ENCODE peak calls at places on chromosomes 7 and 10, in four cellular contexts. L is kidney glomerular epithelial cell, A is DND-41, K is MV-4-11. B is an unnamed sample.

GRCh38 chr7:157682064-157682945 is 345.5 kb downstream of the DNAJB6 start:
- DNase-seq in A (peak), K (no peak), L (no peak), B (no peak)

GRCh38 chr10:15745748-15746147 is 26.0 kb upstream of the ITGA8 start:
- DNase-seq in A (no peak), K (no peak), L (no peak), B (no peak)

GRCh38 chr7:150430465-150431085 is 19.9 kb upstream of the GIMAP8 start:
- DNase-seq in L (no peak), A (peak), K (no peak), B (no peak)

GRCh38 chr7:43758861-43759683 is 592 bp downstream of the BLVRA start:
- DNase-seq in A (peak), L (no peak), K (no peak), B (no peak)

GRCh38 chr10:13792011-13792410 is 205.2 kb downstream of the PRPF18 start:
- DNase-seq in L (no peak), K (no peak), A (no peak), B (no peak)

GRCh38 chr10:43619368-43619767 is 13.1 kb downstream of the ZNF485 start:
- DNase-seq in K (no peak), L (no peak), A (no peak), B (no peak)

GRCh38 chr7:13099197-13099795 is 411.9 kb downstream of the ARL4A start:
- DNase-seq in L (peak), K (no peak), A (no peak), B (peak)

GRCh38 chr7:81331061-81332018 is 412.5 kb upstream of the SEMA3C start:
- DNase-seq in K (no peak), A (no peak), L (no peak), B (no peak)

GRCh38 chr7:53744361-53744760 is 708.9 kb downstream of the POM121L12 start:
- DNase-seq in K (no peak), A (no peak), L (no peak), B (no peak)

GRCh38 chr10:11505636-11506035 is 105.8 kb downstream of the USP6NL start:
- DNase-seq in L (no peak), K (no peak), A (no peak), B (no peak)

GRCh38 chr7:129719980-129720732 is 108.6 kb downstream of the NRF1 start:
- DNase-seq in A (no peak), K (peak), L (no peak), B (peak)

GRCh38 chr7:11355571-11355970 is 381.9 kb downstream of the PHF14 start:
- DNase-seq in A (no peak), L (no peak), K (no peak), B (no peak)

GRCh38 chr10:132837905-132838304 is 52.0 kb upstream of the NKX6-2 start:
- DNase-seq in L (no peak), A (no peak), K (no peak), B (no peak)

GRCh38 chr7:17054206-17054605 is 172.4 kb upstream of the AGR3 start:
- DNase-seq in K (no peak), A (no peak), L (no peak), B (no peak)

GRCh38 chr10:124574456-124575070 is 112.9 kb downstream of the LHPP start:
- DNase-seq in A (no peak), L (no peak), K (no peak), B (no peak)

GRCh38 chr7:28768577-28769147 is 189.5 kb downstream of the TRIL start:
- DNase-seq in A (no peak), L (peak), K (peak), B (peak)

GRCh38 chr10:86363184-86363832 is 3.3 kb downstream of the GRID1 start:
- DNase-seq in A (no peak), L (peak), K (no peak), B (no peak)

GRCh38 chr7:124130-124949 is 68.0 kb upstream of the FAM20C start:
- DNase-seq in A (no peak), K (no peak), L (no peak), B (no peak)

GRCh38 chr7:139361523-139361922 is 1.8 kb downstream of the LUC7L2 start:
- DNase-seq in A (no peak), L (no peak), K (no peak), B (no peak)

GRCh38 chr7:143362126-143362961 is at the start of gene FAM131B:
- DNase-seq in K (no peak), L (no peak), A (peak), B (no peak)

B was measured in renal cortical epithelial cell.